ENCODE peak calls at places on chromosomes 7 and 10, in five cellular contexts. T is fibroblast of lung, C is mucosa of descending colon, S is dorsolateral prefrontal cortex, K is breast epithelium. A is an unnamed sample.

GRCh38 chr7:155455776-155456516 is 2.0 kb upstream of the EN2 start:
- DNase-seq in T (no peak), C (no peak), S (no peak), K (no peak), A (no peak)

GRCh38 chr10:119022846-119023552 is 6.5 kb upstream of the NANOS1 start:
- DNase-seq in T (peak; percentile 69), C (no peak), S (no peak), K (no peak), A (peak; percentile 76)

GRCh38 chr10:34505338-34505737 is 309.8 kb downstream of the PARD3 start:
- DNase-seq in T (peak; percentile 43), C (no peak), S (no peak), K (no peak), A (no peak)

GRCh38 chr7:98126311-98127142 is 19.9 kb downstream of the LMTK2 start:
- DNase-seq in T (no peak), C (no peak), S (no peak), K (no peak), A (no peak)

GRCh38 chr10:97336446-97336845 is 1.9 kb upstream of the FRAT2 start:
- DNase-seq in T (no peak), C (no peak), S (no peak), K (no peak), A (no peak)

GRCh38 chr10:32332299-32332750 is 14.6 kb downstream of the EPC1 start:
- DNase-seq in T (peak; percentile 44), C (no peak), S (no peak), K (no peak), A (peak; percentile 87)

GRCh38 chr7:141231018-141231792 is 157.3 kb downstream of the TMEM178B start:
- DNase-seq in T (peak; percentile 41), C (no peak), S (peak; percentile 10), K (no peak), A (peak; percentile 26)

GRCh38 chr7:29190349-29191045 is 4.1 kb upstream of the CHN2 start:
- DNase-seq in T (no peak), C (no peak), S (no peak), K (no peak), A (no peak)

GRCh38 chr7:80183900-80184685 is 49.5 kb downstream of the GNAI1 start:
- DNase-seq in T (peak; percentile 13), C (no peak), S (no peak), K (no peak), A (no peak)

GRCh38 chr7:102728-103127 is 89.6 kb upstream of the FAM20C start:
- DNase-seq in T (no peak), C (no peak), S (no peak), K (no peak), A (no peak)

GRCh38 chr7:103929808-103930415 is 59.5 kb downstream of the RELN start:
- DNase-seq in T (no peak), C (no peak), S (no peak), K (no peak), A (no peak)

GRCh38 chr10:78225611-78226010 is 191.9 kb downstream of the RPS24 start:
- DNase-seq in T (no peak), C (no peak), S (no peak), K (no peak), A (no peak)

GRCh38 chr7:7943951-7944350 is 24.6 kb upstream of the GLCCI1 start:
- DNase-seq in T (no peak), C (no peak), S (no peak), K (no peak), A (no peak)

GRCh38 chr7:142584765-142585164 is 164.5 kb upstream of the PRSS1 start:
- DNase-seq in T (no peak), C (no peak), S (no peak), K (no peak), A (peak; percentile 46)

GRCh38 chr7:102431617-102432298 is 1.6 kb upstream of the ORAI2 start:
- DNase-seq in T (no peak), C (peak; percentile 69), S (peak; percentile 92), K (no peak), A (peak; percentile 24)

GRCh38 chr10:5606864-5607263 is 59.5 kb downstream of the ASB13 start:
- DNase-seq in T (no peak), C (no peak), S (no peak), K (no peak), A (no peak)

GRCh38 chr7:18496336-18496700 is 769 bp downstream of the HDAC9 start:
- DNase-seq in T (no peak), C (no peak), S (no peak), K (no peak), A (no peak)

GRCh38 chr7:18499407-18500197 is 4.1 kb downstream of the HDAC9 start:
- DNase-seq in T (no peak), C (no peak), S (peak; percentile 12), K (no peak), A (no peak)

GRCh38 chr7:18497082-18497481 is 1.5 kb downstream of the HDAC9 start:
- DNase-seq in T (no peak), C (no peak), S (no peak), K (no peak), A (no peak)

GRCh38 chr7:18497800-18498199 is 2.3 kb downstream of the HDAC9 start:
- DNase-seq in T (no peak), C (no peak), S (no peak), K (no peak), A (no peak)

DNA sequence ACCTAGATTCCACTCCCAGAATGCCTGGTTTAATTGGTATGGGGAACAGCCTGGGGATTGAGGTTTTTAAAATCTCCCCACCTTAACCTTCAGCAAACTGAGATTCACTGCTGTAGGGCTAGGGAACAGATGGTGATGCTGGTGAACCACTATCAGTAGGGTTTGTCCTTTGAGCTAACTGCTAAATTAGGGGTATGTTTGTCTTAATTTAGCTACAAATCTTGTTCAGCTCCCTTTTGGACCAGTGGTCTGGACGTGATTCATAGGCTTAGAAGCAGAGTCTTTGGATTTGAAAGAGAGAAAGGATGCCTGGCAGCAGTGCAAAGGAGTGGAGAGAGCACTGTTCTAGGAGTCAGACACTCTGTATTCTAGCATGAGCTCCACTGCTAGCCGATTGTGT is 2.8 kb downstream of the HDAC9 start:
- DNase-seq in T (no peak), C (no peak), S (no peak), K (no peak), A (no peak)
- H3K4me3 ChIP-seq in T (no peak overlapping the region), C (no peak overlapping the region), S (peak overlapping the region; percentile 62), K (no peak overlapping the region), A (no peak overlapping the region)

DNA sequence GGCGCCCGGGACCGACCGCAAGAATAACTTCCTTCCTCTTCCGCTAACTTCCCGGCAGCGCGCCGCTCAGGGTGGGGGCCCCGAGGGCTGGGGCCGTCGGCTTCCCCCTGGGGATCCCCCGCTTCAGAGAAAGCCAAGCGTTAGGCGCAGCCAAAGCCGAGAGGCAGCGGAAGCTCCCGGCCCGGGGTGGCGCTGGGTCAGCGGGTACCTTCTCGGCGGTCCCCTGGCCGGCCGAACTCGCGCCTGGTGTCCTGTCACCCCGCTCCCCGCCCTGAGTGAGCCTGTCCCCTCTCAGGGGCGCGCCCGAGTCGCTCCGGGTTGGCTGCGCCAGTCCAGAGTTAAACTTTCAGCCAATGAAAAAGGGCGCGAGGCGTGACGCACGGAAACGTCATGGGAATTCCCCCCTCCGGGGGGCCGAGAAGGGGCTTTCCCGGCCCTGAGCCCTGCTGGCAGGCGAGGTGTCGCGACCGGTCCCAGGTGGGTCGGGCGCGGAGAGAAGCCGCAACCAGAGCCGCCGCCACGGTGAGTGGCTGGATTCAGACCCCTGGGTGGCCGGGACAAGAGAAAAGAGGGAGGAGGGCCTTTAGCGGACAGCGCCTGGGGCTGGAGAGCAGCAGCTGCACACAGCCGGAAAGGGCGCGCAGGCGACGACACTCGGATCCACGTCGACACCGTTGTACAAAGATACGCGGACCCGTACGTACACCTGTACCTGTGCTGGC is 1.3 kb upstream of the NFKB2 start:
- DNase-seq in T (peak; percentile 86), C (peak; percentile 97), S (peak; percentile 85), K (peak; percentile 90), A (peak; percentile 96)
- TF ChIP-seq CTCF in T (peak; percentile 78), C (no peak), S (peak; percentile 59), K (peak; percentile 84), A (no peak)

DNA sequence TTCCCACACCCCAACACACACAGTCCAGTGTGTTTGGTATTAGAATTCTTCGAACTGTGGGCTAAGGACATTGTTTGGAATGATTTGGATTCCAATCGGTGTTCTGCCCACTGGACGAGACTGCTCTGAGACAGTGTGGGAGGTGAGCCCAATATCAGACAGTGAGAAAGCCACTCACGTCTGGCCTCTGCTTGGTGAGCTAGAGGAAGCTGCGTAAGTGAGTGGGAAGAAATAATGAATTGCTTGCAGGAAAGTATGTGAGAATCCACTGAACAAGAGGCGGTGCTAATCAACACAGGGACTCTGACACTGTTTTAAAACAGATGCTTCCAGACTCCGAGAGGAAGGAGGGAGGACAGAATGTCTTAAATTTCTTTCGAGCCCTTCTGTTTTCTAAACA is 675.0 kb upstream of the ANKRD30A start:
- DNase-seq in T (peak; percentile 87), C (no peak), S (no peak), K (no peak), A (peak; percentile 76)
- H3K4me3 ChIP-seq in T (no peak overlapping the region), C (no peak overlapping the region), S (peak overlapping the region; percentile 22), K (peak overlapping the region; percentile 26), A (no peak overlapping the region)

DNA sequence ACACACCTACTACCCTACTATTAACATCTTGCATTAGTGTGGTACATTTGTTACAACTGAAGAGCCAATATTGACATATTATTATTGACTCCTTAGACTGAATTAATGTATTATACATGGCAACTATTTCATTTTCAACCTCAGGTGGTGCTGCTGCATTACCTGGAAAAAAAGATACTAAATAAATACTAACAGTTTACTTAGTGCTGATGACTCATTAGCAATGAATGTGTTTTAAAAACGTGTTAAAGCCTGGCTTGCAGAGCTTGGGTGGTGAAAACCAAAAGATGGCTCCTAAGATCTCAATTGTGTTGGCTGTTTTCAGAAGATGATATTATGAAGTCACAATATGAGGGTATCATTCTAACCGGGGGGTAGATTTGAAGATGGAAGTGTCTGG is 34.8 kb downstream of the CFAP43 start:
- DNase-seq in T (no peak), C (no peak), S (no peak), K (no peak), A (peak; percentile 1)
- TF ChIP-seq CTCF in T (no peak), C (no peak), S (no peak), K (no peak), A (no peak)

GRCh38 chr7:22834028-22834427 is 11.4 kb upstream of the TOMM7 start:
- DNase-seq in T (no peak), C (no peak), S (no peak), K (no peak), A (no peak)
- H3K4me3 ChIP-seq in T (no peak overlapping the region), C (no peak overlapping the region), S (no peak overlapping the region), K (no peak overlapping the region), A (no peak overlapping the region)

GRCh38 chr10:86585726-86586048 is 64.1 kb upstream of the WAPL start:
- DNase-seq in T (no peak), C (no peak), S (no peak), K (no peak), A (no peak)

GRCh38 chr10:86586516-86586915 is 64.9 kb upstream of the WAPL start:
- DNase-seq in T (no peak), C (no peak), S (no peak), K (peak; percentile 40), A (no peak)

GRCh38 chr10:86580549-86580886 is 58.9 kb upstream of the WAPL start:
- DNase-seq in T (no peak), C (no peak), S (no peak), K (no peak), A (no peak)

GRCh38 chr10:86585037-86585725 is 63.6 kb upstream of the WAPL start:
- DNase-seq in T (peak; percentile 53), C (peak; percentile 70), S (peak; percentile 48), K (peak; percentile 48), A (peak; percentile 57)

GRCh38 chr10:86583983-86584382 is 62.4 kb upstream of the WAPL start:
- DNase-seq in T (no peak), C (no peak), S (no peak), K (no peak), A (no peak)
- TF ChIP-seq CTCF in T (no peak), C (no peak), S (no peak), K (no peak), A (no peak)

A was measured in fibroblast of villous mesenchyme.